ENCODE peak calls at places on chromosomes 1 and 21, in seven cellular contexts. One of them, this sample, is unnamed.

GRCh38 chr21:45443595-45444181 is 38.7 kb downstream of the COL18A1 start:
- DNase-seq in left cardiac atrium: peak; percentile 21
- DNase-seq in GM23338: no peak
- DNase-seq in activated T-cell treated with anti-CD3 and anti-CD28 coated beads for 1 hour: no peak
- DNase-seq in NCI-H524 treated with DMSO at 0.1 percent for 48 hours: peak; percentile 37
- DNase-seq in RWPE1: no peak
- DNase-seq in H7: no peak
- DNase-seq in this sample: no peak

GRCh38 chr1:30691480-30691879 is 31.9 kb downstream of the MATN1 start:
- DNase-seq in left cardiac atrium: no peak
- DNase-seq in GM23338: no peak
- DNase-seq in activated T-cell treated with anti-CD3 and anti-CD28 coated beads for 1 hour: no peak
- DNase-seq in NCI-H524 treated with DMSO at 0.1 percent for 48 hours: no peak
- DNase-seq in RWPE1: no peak
- DNase-seq in H7: no peak
- DNase-seq in this sample: no peak

GRCh38 chr1:86872086-86872485 is 41.8 kb downstream of the SELENOF start:
- DNase-seq in left cardiac atrium: no peak
- DNase-seq in GM23338: no peak
- DNase-seq in activated T-cell treated with anti-CD3 and anti-CD28 coated beads for 1 hour: no peak
- DNase-seq in NCI-H524 treated with DMSO at 0.1 percent for 48 hours: no peak
- DNase-seq in RWPE1: no peak
- DNase-seq in H7: no peak
- DNase-seq in this sample: no peak

GRCh38 chr1:20290624-20291597 is at the start of gene VWA5B1:
- DNase-seq in left cardiac atrium: no peak
- DNase-seq in GM23338: peak; percentile 92
- DNase-seq in activated T-cell treated with anti-CD3 and anti-CD28 coated beads for 1 hour: no peak
- DNase-seq in NCI-H524 treated with DMSO at 0.1 percent for 48 hours: peak; percentile 69
- DNase-seq in RWPE1: no peak
- DNase-seq in H7: peak; percentile 90
- DNase-seq in this sample: no peak

GRCh38 chr1:116151739-116152576 is 40.8 kb downstream of the MAB21L3 start:
- DNase-seq in left cardiac atrium: peak; percentile 81
- DNase-seq in GM23338: peak; percentile 87
- DNase-seq in activated T-cell treated with anti-CD3 and anti-CD28 coated beads for 1 hour: peak; percentile 63
- DNase-seq in NCI-H524 treated with DMSO at 0.1 percent for 48 hours: no peak
- DNase-seq in RWPE1: peak; percentile 83
- DNase-seq in H7: peak; percentile 95
- DNase-seq in this sample: peak; percentile 50

GRCh38 chr1:8358241-8358896 is 40.5 kb downstream of the SLC45A1 start:
- DNase-seq in left cardiac atrium: no peak
- DNase-seq in GM23338: no peak
- DNase-seq in activated T-cell treated with anti-CD3 and anti-CD28 coated beads for 1 hour: no peak
- DNase-seq in NCI-H524 treated with DMSO at 0.1 percent for 48 hours: no peak
- DNase-seq in RWPE1: no peak
- DNase-seq in H7: no peak
- DNase-seq in this sample: no peak

GRCh38 chr1:109802136-109802900 is 38.6 kb upstream of the EPS8L3 start:
- DNase-seq in left cardiac atrium: no peak
- DNase-seq in GM23338: no peak
- DNase-seq in activated T-cell treated with anti-CD3 and anti-CD28 coated beads for 1 hour: peak; percentile 15
- DNase-seq in NCI-H524 treated with DMSO at 0.1 percent for 48 hours: no peak
- DNase-seq in RWPE1: no peak
- DNase-seq in H7: no peak
- DNase-seq in this sample: no peak

GRCh38 chr1:63861055-63861691 is 87.4 kb downstream of the ROR1 start:
- DNase-seq in left cardiac atrium: no peak
- DNase-seq in GM23338: no peak
- DNase-seq in activated T-cell treated with anti-CD3 and anti-CD28 coated beads for 1 hour: no peak
- DNase-seq in NCI-H524 treated with DMSO at 0.1 percent for 48 hours: no peak
- DNase-seq in RWPE1: no peak
- DNase-seq in H7: no peak
- DNase-seq in this sample: no peak

GRCh38 chr1:202213361-202214088 is 19.9 kb downstream of the LGR6 start:
- DNase-seq in left cardiac atrium: no peak
- DNase-seq in GM23338: peak; percentile 89
- DNase-seq in activated T-cell treated with anti-CD3 and anti-CD28 coated beads for 1 hour: no peak
- DNase-seq in NCI-H524 treated with DMSO at 0.1 percent for 48 hours: peak; percentile 21
- DNase-seq in RWPE1: no peak
- DNase-seq in H7: peak; percentile 94
- DNase-seq in this sample: peak; percentile 39

GRCh38 chr1:182610606-182611194 is 6.5 kb upstream of the RGS16 start:
- DNase-seq in left cardiac atrium: no peak
- DNase-seq in GM23338: no peak
- DNase-seq in activated T-cell treated with anti-CD3 and anti-CD28 coated beads for 1 hour: no peak
- DNase-seq in NCI-H524 treated with DMSO at 0.1 percent for 48 hours: peak; percentile 54
- DNase-seq in RWPE1: no peak
- DNase-seq in H7: no peak
- DNase-seq in this sample: no peak

GRCh38 chr1:39003787-39004186 is 12.7 kb downstream of the AKIRIN1 start:
- DNase-seq in left cardiac atrium: no peak
- DNase-seq in GM23338: no peak
- DNase-seq in activated T-cell treated with anti-CD3 and anti-CD28 coated beads for 1 hour: no peak
- DNase-seq in NCI-H524 treated with DMSO at 0.1 percent for 48 hours: no peak
- DNase-seq in RWPE1: no peak
- DNase-seq in H7: no peak
- DNase-seq in this sample: no peak

GRCh38 chr1:34926156-34926555 is 3.3 kb downstream of the DLGAP3 start:
- DNase-seq in left cardiac atrium: no peak
- DNase-seq in GM23338: no peak
- DNase-seq in activated T-cell treated with anti-CD3 and anti-CD28 coated beads for 1 hour: no peak
- DNase-seq in NCI-H524 treated with DMSO at 0.1 percent for 48 hours: no peak
- DNase-seq in RWPE1: no peak
- DNase-seq in H7: no peak
- DNase-seq in this sample: no peak

GRCh38 chr1:92599184-92599583 is 112.5 kb upstream of the GFI1 start:
- DNase-seq in left cardiac atrium: no peak
- DNase-seq in GM23338: peak; percentile 18
- DNase-seq in activated T-cell treated with anti-CD3 and anti-CD28 coated beads for 1 hour: no peak
- DNase-seq in NCI-H524 treated with DMSO at 0.1 percent for 48 hours: no peak
- DNase-seq in RWPE1: peak; percentile 23
- DNase-seq in H7: no peak
- DNase-seq in this sample: peak; percentile 32

GRCh38 chr1:18879791-18880309 is 20.4 kb upstream of the TAS1R2 start:
- DNase-seq in left cardiac atrium: no peak
- DNase-seq in GM23338: no peak
- DNase-seq in activated T-cell treated with anti-CD3 and anti-CD28 coated beads for 1 hour: no peak
- DNase-seq in NCI-H524 treated with DMSO at 0.1 percent for 48 hours: peak; percentile 42
- DNase-seq in RWPE1: no peak
- DNase-seq in H7: peak; percentile 69
- DNase-seq in this sample: no peak

GRCh38 chr1:169049258-169049936 is 57.1 kb upstream of the ATP1B1 start:
- DNase-seq in left cardiac atrium: no peak
- DNase-seq in GM23338: no peak
- DNase-seq in activated T-cell treated with anti-CD3 and anti-CD28 coated beads for 1 hour: no peak
- DNase-seq in NCI-H524 treated with DMSO at 0.1 percent for 48 hours: no peak
- DNase-seq in RWPE1: no peak
- DNase-seq in H7: no peak
- DNase-seq in this sample: peak; percentile 16

GRCh38 chr1:190205713-190206112 is 272.0 kb downstream of the BRINP3 start:
- DNase-seq in left cardiac atrium: no peak
- DNase-seq in GM23338: no peak
- DNase-seq in activated T-cell treated with anti-CD3 and anti-CD28 coated beads for 1 hour: no peak
- DNase-seq in NCI-H524 treated with DMSO at 0.1 percent for 48 hours: no peak
- DNase-seq in RWPE1: no peak
- DNase-seq in H7: no peak
- DNase-seq in this sample: no peak

GRCh38 chr21:42221581-42222345 is 2.8 kb downstream of the ABCG1 start:
- DNase-seq in left cardiac atrium: no peak
- DNase-seq in GM23338: no peak
- DNase-seq in activated T-cell treated with anti-CD3 and anti-CD28 coated beads for 1 hour: no peak
- DNase-seq in NCI-H524 treated with DMSO at 0.1 percent for 48 hours: no peak
- DNase-seq in RWPE1: no peak
- DNase-seq in H7: no peak
- DNase-seq in this sample: peak; percentile 39

GRCh38 chr21:34524671-34525601 is 12.9 kb upstream of the KCNE1 start:
- DNase-seq in left cardiac atrium: peak; percentile 45
- DNase-seq in GM23338: peak; percentile 81
- DNase-seq in activated T-cell treated with anti-CD3 and anti-CD28 coated beads for 1 hour: no peak
- DNase-seq in NCI-H524 treated with DMSO at 0.1 percent for 48 hours: no peak
- DNase-seq in RWPE1: no peak
- DNase-seq in H7: peak; percentile 75
- DNase-seq in this sample: peak; percentile 57

GRCh38 chr1:67162954-67163353 is 3.3 kb upstream of the IL23R start:
- DNase-seq in left cardiac atrium: no peak
- DNase-seq in GM23338: no peak
- DNase-seq in activated T-cell treated with anti-CD3 and anti-CD28 coated beads for 1 hour: no peak
- DNase-seq in NCI-H524 treated with DMSO at 0.1 percent for 48 hours: no peak
- DNase-seq in RWPE1: peak; percentile 86
- DNase-seq in H7: no peak
- DNase-seq in this sample: peak; percentile 100

GRCh38 chr21:41768371-41769042 is 1.7 kb upstream of the RIPK4 start:
- DNase-seq in left cardiac atrium: no peak
- DNase-seq in GM23338: peak; percentile 91
- DNase-seq in activated T-cell treated with anti-CD3 and anti-CD28 coated beads for 1 hour: no peak
- DNase-seq in NCI-H524 treated with DMSO at 0.1 percent for 48 hours: no peak
- DNase-seq in RWPE1: peak; percentile 70
- DNase-seq in H7: peak; percentile 80
- DNase-seq in this sample: peak; percentile 92

GRCh38 chr1:226066415-226067077 is 4.0 kb downstream of the H3-3A start:
- DNase-seq in left cardiac atrium: no peak
- DNase-seq in GM23338: no peak
- DNase-seq in activated T-cell treated with anti-CD3 and anti-CD28 coated beads for 1 hour: no peak
- DNase-seq in NCI-H524 treated with DMSO at 0.1 percent for 48 hours: no peak
- DNase-seq in RWPE1: peak; percentile 36
- DNase-seq in H7: no peak
- DNase-seq in this sample: no peak

GRCh38 chr1:22850681-22851080 is 122.0 kb downstream of the LACTBL1 start:
- DNase-seq in left cardiac atrium: peak; percentile 49
- DNase-seq in GM23338: no peak
- DNase-seq in activated T-cell treated with anti-CD3 and anti-CD28 coated beads for 1 hour: no peak
- DNase-seq in NCI-H524 treated with DMSO at 0.1 percent for 48 hours: no peak
- DNase-seq in RWPE1: no peak
- DNase-seq in H7: no peak
- DNase-seq in this sample: no peak

GRCh38 chr1:101253976-101254660 is 17.3 kb downstream of the S1PR1 start:
- DNase-seq in left cardiac atrium: no peak
- DNase-seq in GM23338: no peak
- DNase-seq in activated T-cell treated with anti-CD3 and anti-CD28 coated beads for 1 hour: no peak
- DNase-seq in NCI-H524 treated with DMSO at 0.1 percent for 48 hours: no peak
- DNase-seq in RWPE1: no peak
- DNase-seq in H7: no peak
- DNase-seq in this sample: peak; percentile 18

GRCh38 chr1:42179900-42180329 is 15.4 kb upstream of the GUCA2A start:
- DNase-seq in left cardiac atrium: no peak
- DNase-seq in GM23338: no peak
- DNase-seq in activated T-cell treated with anti-CD3 and anti-CD28 coated beads for 1 hour: no peak
- DNase-seq in NCI-H524 treated with DMSO at 0.1 percent for 48 hours: no peak
- DNase-seq in RWPE1: no peak
- DNase-seq in H7: no peak
- DNase-seq in this sample: no peak